ENCODE peak calls at places on chromosome 22, in nine cellular contexts. V is NB4, M is AG09319, G is prostate gland, E is spleen, X is kidney, S is choroid plexus epithelial cell, O is transverse colon, D is right atrium auricular region. N is an unnamed sample.

GRCh38 chr22:21628386-21629261 is 1.2 kb downstream of the YDJC start:
- DNase-seq in E (peak), S (no peak), O (no peak), X (peak), M (no peak), V (peak), G (no peak), D (no peak), N (no peak)

GRCh38 chr22:49973018-49973965 is 12.7 kb downstream of the PIM3 start:
- DNase-seq in E (no peak), G (no peak), X (no peak), D (no peak), M (no peak), V (peak), S (no peak), O (no peak), N (no peak)

GRCh38 chr22:50456466-50457234 is 18.2 kb downstream of the SBF1 start:
- DNase-seq in D (no peak), X (no peak), G (no peak), V (no peak), O (no peak), S (no peak), M (no peak), E (no peak), N (no peak)

GRCh38 chr22:28949788-28950187 is 66.4 kb downstream of the ZNRF3 start:
- DNase-seq in O (no peak), X (no peak), G (no peak), V (no peak), S (peak), D (no peak), E (no peak), M (peak), N (no peak)

GRCh38 chr22:32776397-32776796 is 25.1 kb upstream of the TIMP3 start:
- DNase-seq in G (no peak), X (no peak), M (no peak), V (no peak), S (no peak), E (no peak), O (no peak), D (no peak), N (no peak)

GRCh38 chr22:47166446-47167016 is 404.1 kb downstream of the TBC1D22A start:
- DNase-seq in X (peak), M (no peak), D (no peak), V (no peak), E (peak), G (no peak), S (no peak), O (no peak), N (no peak)

GRCh38 chr22:48099251-48099650 is 1336.8 kb downstream of the TBC1D22A start:
- DNase-seq in X (no peak), M (no peak), V (no peak), E (peak), S (no peak), D (no peak), O (no peak), G (no peak), N (no peak)

GRCh38 chr22:46826438-46826837 is 64.0 kb downstream of the TBC1D22A start:
- DNase-seq in M (no peak), O (no peak), S (no peak), V (no peak), E (no peak), D (no peak), X (no peak), G (no peak), N (no peak)

GRCh38 chr22:35938226-35938625 is 90.4 kb downstream of the RBFOX2 start:
- DNase-seq in S (no peak), E (no peak), X (no peak), M (no peak), G (no peak), O (no peak), D (no peak), V (no peak), N (no peak)

GRCh38 chr22:30209642-30210041 is 36.9 kb downstream of the LIF start:
- DNase-seq in M (no peak), V (no peak), E (peak), S (no peak), G (no peak), X (no peak), D (no peak), O (no peak), N (peak)

GRCh38 chr22:20638143-20638870 is 130.9 kb downstream of the MED15 start:
- DNase-seq in G (no peak), D (no peak), M (no peak), V (no peak), S (no peak), X (no peak), E (no peak), O (no peak), N (no peak)

GRCh38 chr22:37331034-37331428 is 48.7 kb downstream of the CYTH4 start:
- DNase-seq in G (no peak), V (no peak), S (peak), M (no peak), E (no peak), O (no peak), X (no peak), D (no peak), N (no peak)

GRCh38 chr22:37329239-37330140 is 47.2 kb downstream of the CYTH4 start:
- DNase-seq in V (no peak), M (no peak), S (no peak), D (no peak), X (no peak), O (no peak), G (no peak), E (no peak), N (no peak)

GRCh38 chr22:37333724-37334460 is 51.6 kb downstream of the CYTH4 start:
- DNase-seq in D (no peak), O (no peak), S (no peak), M (no peak), X (no peak), V (no peak), E (no peak), G (no peak), N (no peak)

GRCh38 chr22:37330200-37331033 is 48.1 kb downstream of the CYTH4 start:
- DNase-seq in G (no peak), M (no peak), V (peak), O (peak), X (no peak), S (peak), E (no peak), D (no peak), N (peak)

DNA sequence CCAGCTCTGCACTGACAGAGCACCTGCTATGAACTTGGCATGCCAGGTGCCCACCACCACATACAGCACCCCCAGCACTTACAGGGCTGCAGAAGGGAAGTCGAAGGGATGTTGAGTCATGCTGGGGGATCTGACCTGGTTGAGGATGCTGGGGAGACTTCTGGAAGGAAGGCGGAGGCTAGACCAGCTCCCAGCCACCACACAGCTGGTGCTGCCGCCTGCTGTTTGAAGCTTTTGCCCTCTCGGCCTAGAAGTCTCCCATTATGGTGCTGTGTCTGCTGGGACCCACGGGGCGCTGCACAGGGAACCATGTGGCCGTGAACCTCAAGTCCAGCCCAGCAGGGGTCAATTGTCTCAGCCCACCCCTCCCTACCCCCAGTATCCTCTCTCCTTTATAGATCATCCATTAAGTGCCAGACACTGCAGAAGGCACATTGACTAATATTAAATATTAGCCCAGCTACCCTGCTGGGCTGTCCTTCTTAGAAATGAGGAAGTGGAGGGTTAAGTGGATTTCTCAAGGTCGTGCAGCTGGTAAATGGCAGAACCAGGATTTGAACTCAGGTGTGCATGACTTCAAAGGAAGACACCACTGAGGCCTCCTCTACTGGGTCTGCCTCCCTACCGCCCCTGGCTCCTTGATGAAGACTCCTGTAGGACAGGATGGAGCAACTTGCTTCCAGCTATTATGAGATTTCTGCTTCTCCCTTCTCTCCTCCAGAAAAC is 49.7 kb downstream of the CYTH4 start:
- DNase-seq in X (no peak), S (no peak), O (no peak), M (no peak), V (peak), G (no peak), E (no peak), D (no peak), N (no peak)
- TF ChIP-seq CTCF in X (peak), S (peak), O (no peak), M (no peak), V (peak), G (no peak), E (no peak), D (no peak), N (no peak)

GRCh38 chr22:17811119-17811518 is 36.9 kb upstream of the BID start:
- DNase-seq in E (no peak), S (no peak), G (no peak), O (no peak), D (no peak), X (no peak), M (no peak), V (no peak), N (no peak)

GRCh38 chr22:17807571-17808410 is 33.5 kb upstream of the BID start:
- DNase-seq in M (peak), X (peak), S (peak), O (no peak), E (no peak), V (no peak), D (no peak), G (no peak), N (no peak)

GRCh38 chr22:17810570-17811116 is 36.4 kb upstream of the BID start:
- DNase-seq in S (no peak), V (no peak), X (no peak), G (no peak), O (no peak), E (no peak), M (no peak), D (no peak), N (no peak)

GRCh38 chr22:17807086-17807485 is 32.8 kb upstream of the BID start:
- DNase-seq in O (no peak), G (no peak), M (no peak), E (no peak), X (no peak), S (no peak), V (no peak), D (no peak), N (no peak)

GRCh38 chr22:17808688-17809403 is 34.6 kb upstream of the BID start:
- DNase-seq in X (no peak), O (no peak), S (peak), G (no peak), E (no peak), D (no peak), M (no peak), V (no peak), N (no peak)
- TF ChIP-seq CTCF in X (no peak), O (no peak), S (no peak), G (no peak), E (no peak), D (no peak), M (no peak), V (no peak), N (no peak)

DNA sequence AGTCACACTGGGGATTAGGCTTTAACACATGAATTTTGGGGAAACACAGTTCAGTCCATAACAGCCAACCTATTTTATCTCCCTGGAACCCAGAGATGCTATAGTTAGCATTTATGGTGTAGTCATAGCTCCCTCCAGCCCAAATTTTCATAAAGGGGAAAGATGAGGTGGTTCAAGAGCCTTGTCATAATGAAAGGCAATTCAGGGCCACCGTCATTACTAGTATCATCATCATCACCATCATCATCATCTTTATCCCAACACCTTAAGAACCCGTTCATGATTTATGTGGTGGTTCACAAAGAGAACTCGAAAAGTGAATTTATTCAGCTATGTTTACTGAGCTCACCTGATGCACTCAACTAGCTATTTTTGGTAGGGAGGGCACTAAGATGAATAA is 2.4 kb upstream of the TUBA8 start:
- DNase-seq in D (no peak), S (no peak), O (no peak), V (no peak), E (no peak), M (no peak), X (no peak), G (no peak), N (no peak)
- TF ChIP-seq CTCF in D (no peak), S (no peak), O (no peak), V (no peak), E (no peak), M (no peak), X (no peak), G (no peak), N (no peak)

GRCh38 chr22:18980829-18981228 is 44.7 kb upstream of the PRODH start:
- DNase-seq in X (no peak), D (no peak), O (no peak), E (no peak), M (no peak), S (no peak), V (no peak), G (no peak), N (no peak)
- TF ChIP-seq CTCF in X (no peak), D (no peak), O (no peak), E (no peak), M (no peak), S (no peak), V (no peak), G (no peak), N (no peak)

GRCh38 chr22:26170112-26170492 is 840 bp downstream of the SEZ6L start:
- DNase-seq in G (no peak), E (no peak), M (no peak), X (no peak), V (peak), D (no peak), S (no peak), O (no peak), N (peak)

GRCh38 chr22:26170795-26171194 is 1.5 kb downstream of the SEZ6L start:
- DNase-seq in G (no peak), D (no peak), E (no peak), V (peak), O (no peak), X (no peak), M (no peak), S (no peak), N (peak)

GRCh38 chr22:26174280-26174679 is 5.0 kb downstream of the SEZ6L start:
- DNase-seq in D (no peak), S (no peak), O (no peak), G (no peak), E (no peak), X (no peak), M (no peak), V (peak), N (no peak)

GRCh38 chr22:26169312-26170111 is at the start of gene SEZ6L:
- DNase-seq in V (peak), S (no peak), D (no peak), E (peak), G (no peak), O (no peak), M (no peak), X (no peak), N (peak)

GRCh38 chr22:26172389-26172990 is 3.2 kb downstream of the SEZ6L start:
- DNase-seq in V (peak), E (no peak), D (no peak), S (peak), G (no peak), M (no peak), O (peak), X (no peak), N (peak)
- TF ChIP-seq CTCF in V (peak), E (peak), D (peak), S (peak), G (no peak), M (peak), O (peak), X (peak), N (peak)

N was measured in GM13976.